ENCODE peak calls at places on chromosomes 13 and 19, in nine cellular contexts. Z is amygdala, I is T-helper 1 cell, S is glutamatergic neuron, W is Caco-2, J is HS-5, K is NCI-H1105, E is neural crest cell, V is SHP77 treated with DMSO at 0.1 percent for 48 hours. T is an unnamed sample.

GRCh38 chr13:21703846-21704245 is 33.0 kb downstream of the FGF9 start:
- DNase-seq in Z (no peak), I (no peak), S (no peak), W (no peak), J (no peak), K (no peak), E (no peak), V (peak), T (no peak)

GRCh38 chr13:36834299-36834698 is 15.3 kb downstream of the RFXAP start:
- DNase-seq in Z (no peak), I (no peak), S (no peak), W (no peak), J (no peak), K (no peak), E (no peak), V (no peak), T (no peak)

GRCh38 chr19:14003279-14004051 is 2.7 kb downstream of the RFX1 start:
- DNase-seq in Z (no peak), I (peak), S (no peak), W (no peak), J (no peak), K (no peak), E (no peak), V (no peak), T (no peak)

GRCh38 chr13:98998831-98999634 is 21.2 kb upstream of the DOCK9 start:
- DNase-seq in Z (no peak), I (peak), S (no peak), W (no peak), J (no peak), K (no peak), E (no peak), V (no peak), T (no peak)

GRCh38 chr19:1736280-1736679 is 17.0 kb upstream of the ONECUT3 start:
- DNase-seq in Z (no peak), I (no peak), S (no peak), W (no peak), J (no peak), K (no peak), E (no peak), V (no peak), T (no peak)

GRCh38 chr13:42393573-42394360 is 121.8 kb downstream of the AKAP11 start:
- DNase-seq in Z (no peak), I (peak), S (no peak), W (no peak), J (no peak), K (no peak), E (no peak), V (no peak), T (no peak)

GRCh38 chr13:49560270-49561063 is 24.9 kb downstream of the RCBTB1 start:
- DNase-seq in Z (no peak), I (no peak), S (no peak), W (peak), J (no peak), K (no peak), E (no peak), V (no peak), T (no peak)

GRCh38 chr13:95298971-95299627 is 2.2 kb downstream of the ABCC4 start:
- DNase-seq in Z (no peak), I (no peak), S (no peak), W (peak), J (no peak), K (no peak), E (no peak), V (no peak), T (no peak)

GRCh38 chr13:30809787-30810186 is 74.4 kb downstream of the ALOX5AP start:
- DNase-seq in Z (no peak), I (no peak), S (no peak), W (no peak), J (no peak), K (no peak), E (no peak), V (no peak), T (no peak)

GRCh38 chr13:100604909-100605308 is 16.3 kb upstream of the GGACT start:
- DNase-seq in Z (no peak), I (no peak), S (no peak), W (no peak), J (no peak), K (no peak), E (no peak), V (no peak), T (no peak)

GRCh38 chr13:112449545-112449930 is 73.4 kb downstream of the SPACA7 start:
- DNase-seq in Z (no peak), I (no peak), S (no peak), W (no peak), J (no peak), K (no peak), E (no peak), V (no peak), T (no peak)

GRCh38 chr13:107886118-107886517 is 329.2 kb downstream of the LIG4 start:
- DNase-seq in Z (no peak), I (no peak), S (no peak), W (no peak), J (no peak), K (no peak), E (no peak), V (no peak), T (no peak)

GRCh38 chr13:36859259-36859658 is 40.2 kb downstream of the RFXAP start:
- DNase-seq in Z (no peak), I (no peak), S (no peak), W (no peak), J (no peak), K (no peak), E (no peak), V (no peak), T (no peak)

GRCh38 chr13:110650436-110650835 is 35.1 kb downstream of the NAXD start:
- DNase-seq in Z (no peak), I (no peak), S (no peak), W (no peak), J (no peak), K (no peak), E (no peak), V (no peak), T (no peak)

GRCh38 chr19:13637664-13638063 is 126.7 kb upstream of the MRI1 start:
- DNase-seq in Z (no peak), I (no peak), S (no peak), W (no peak), J (peak), K (no peak), E (no peak), V (no peak), T (no peak)

GRCh38 chr13:38538412-38538811 is 148.5 kb upstream of the FREM2 start:
- DNase-seq in Z (no peak), I (no peak), S (no peak), W (no peak), J (no peak), K (peak), E (no peak), V (no peak), T (no peak)

GRCh38 chr13:42000836-42001235 is 39.9 kb upstream of the VWA8 start:
- DNase-seq in Z (no peak), I (no peak), S (no peak), W (no peak), J (no peak), K (no peak), E (no peak), V (no peak), T (no peak)

GRCh38 chr13:99040536-99041141 is 62.8 kb upstream of the DOCK9 start:
- DNase-seq in Z (no peak), I (no peak), S (no peak), W (peak), J (no peak), K (no peak), E (no peak), V (no peak), T (no peak)

GRCh38 chr19:41328157-41328817 is 18.3 kb downstream of the CCDC97 start:
- DNase-seq in Z (no peak), I (peak), S (no peak), W (no peak), J (no peak), K (no peak), E (no peak), V (no peak), T (no peak)